ENCODE peak calls at places on chromosome 17, in four cellular contexts. One of them, this sample, is unnamed.

GRCh38 chr17:34354637-34355036 is 1.6 kb upstream of the CCL13 start:
- DNase-seq in transverse colon: no peak
- DNase-seq in heart left ventricle: no peak
- DNase-seq in body of pancreas: no peak
- DNase-seq in this sample: no peak

GRCh38 chr17:8080208-8080798 is 7.2 kb downstream of the ALOX12B start:
- DNase-seq in transverse colon: no peak
- DNase-seq in heart left ventricle: no peak
- DNase-seq in body of pancreas: no peak
- DNase-seq in this sample: no peak

GRCh38 chr17:72465191-72466024 is 344.6 kb downstream of the SOX9 start:
- DNase-seq in transverse colon: peak; percentile 77
- DNase-seq in heart left ventricle: no peak
- DNase-seq in body of pancreas: peak; percentile 54
- DNase-seq in this sample: no peak

GRCh38 chr17:18859256-18859655 is 1.3 kb downstream of the PRPSAP2 start:
- DNase-seq in transverse colon: no peak
- DNase-seq in heart left ventricle: no peak
- DNase-seq in body of pancreas: no peak
- DNase-seq in this sample: no peak

GRCh38 chr17:19345486-19346350 is 16.8 kb downstream of the B9D1 start:
- DNase-seq in transverse colon: no peak
- DNase-seq in heart left ventricle: no peak
- DNase-seq in body of pancreas: no peak
- DNase-seq in this sample: peak; percentile 25

GRCh38 chr17:51913491-51913890 is 245.0 kb downstream of the CA10 start:
- DNase-seq in transverse colon: no peak
- DNase-seq in heart left ventricle: no peak
- DNase-seq in body of pancreas: no peak
- DNase-seq in this sample: no peak

GRCh38 chr17:65323055-65323454 is 185.9 kb downstream of the RGS9 start:
- DNase-seq in transverse colon: no peak
- DNase-seq in heart left ventricle: no peak
- DNase-seq in body of pancreas: no peak
- DNase-seq in this sample: no peak

GRCh38 chr17:67239597-67239996 is 5.4 kb downstream of the HELZ start:
- DNase-seq in transverse colon: no peak
- DNase-seq in heart left ventricle: no peak
- DNase-seq in body of pancreas: no peak
- DNase-seq in this sample: no peak

GRCh38 chr17:77396610-77397009 is 255.8 kb downstream of the SEC14L1 start:
- DNase-seq in transverse colon: no peak
- DNase-seq in heart left ventricle: no peak
- DNase-seq in body of pancreas: no peak
- DNase-seq in this sample: no peak

GRCh38 chr17:71437176-71437575 is 683.6 kb upstream of the SOX9 start:
- DNase-seq in transverse colon: no peak
- DNase-seq in heart left ventricle: no peak
- DNase-seq in body of pancreas: no peak
- DNase-seq in this sample: no peak

GRCh38 chr17:63834431-63835166 is 7.1 kb upstream of the FTSJ3 start:
- DNase-seq in transverse colon: no peak
- DNase-seq in heart left ventricle: no peak
- DNase-seq in body of pancreas: peak; percentile 59
- DNase-seq in this sample: no peak

DNA sequence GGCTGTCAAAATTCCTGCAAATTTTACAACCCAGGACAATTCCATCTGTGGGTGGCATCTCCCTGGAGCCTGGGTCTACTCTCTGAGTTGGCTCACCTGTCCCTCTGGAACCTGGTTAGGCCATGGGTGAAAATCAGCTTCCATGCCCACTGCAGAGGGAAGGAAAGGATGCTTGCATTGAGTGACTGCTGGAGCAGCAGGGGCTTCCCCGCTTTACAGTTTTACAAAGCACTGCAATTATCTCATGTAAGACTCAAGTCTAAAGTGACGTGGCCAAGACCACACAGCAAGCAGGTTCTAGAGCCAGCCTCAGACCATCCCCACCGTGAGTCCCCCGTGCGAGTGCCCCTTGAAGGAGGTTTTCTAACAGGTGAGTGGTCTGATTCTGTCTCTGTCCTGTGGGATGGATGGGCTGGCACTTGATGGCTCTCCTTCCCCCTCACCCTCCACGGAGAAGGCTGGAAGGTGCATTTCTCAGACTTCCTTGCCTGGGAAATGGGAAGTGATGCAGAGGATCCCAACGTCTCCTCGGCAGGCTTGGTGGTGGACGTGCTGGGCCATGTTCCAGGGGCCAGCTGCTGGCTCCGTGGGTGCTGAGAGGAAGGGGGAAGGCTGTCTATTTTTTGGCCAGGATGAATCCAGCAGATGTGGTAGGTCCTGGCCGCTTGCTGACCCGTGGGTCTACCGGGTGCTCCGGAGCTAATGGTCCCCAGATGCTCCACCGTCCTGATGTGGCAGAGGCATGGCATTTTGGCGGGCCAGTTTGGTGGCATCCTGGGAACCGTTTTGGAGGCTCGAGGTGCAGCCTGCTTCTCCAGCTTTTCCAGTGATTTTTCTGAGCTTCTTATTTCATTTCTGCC is 26.3 kb upstream of the CBX4 start:
- DNase-seq in transverse colon: no peak
- DNase-seq in heart left ventricle: peak; percentile 46
- DNase-seq in body of pancreas: no peak
- DNase-seq in this sample: no peak
- H3K27ac ChIP-seq in transverse colon: no peak overlapping the region
- H3K27ac ChIP-seq in heart left ventricle: no peak overlapping the region
- H3K27ac ChIP-seq in body of pancreas: no peak overlapping the region
- H3K27ac ChIP-seq in this sample: no peak overlapping the region

DNA sequence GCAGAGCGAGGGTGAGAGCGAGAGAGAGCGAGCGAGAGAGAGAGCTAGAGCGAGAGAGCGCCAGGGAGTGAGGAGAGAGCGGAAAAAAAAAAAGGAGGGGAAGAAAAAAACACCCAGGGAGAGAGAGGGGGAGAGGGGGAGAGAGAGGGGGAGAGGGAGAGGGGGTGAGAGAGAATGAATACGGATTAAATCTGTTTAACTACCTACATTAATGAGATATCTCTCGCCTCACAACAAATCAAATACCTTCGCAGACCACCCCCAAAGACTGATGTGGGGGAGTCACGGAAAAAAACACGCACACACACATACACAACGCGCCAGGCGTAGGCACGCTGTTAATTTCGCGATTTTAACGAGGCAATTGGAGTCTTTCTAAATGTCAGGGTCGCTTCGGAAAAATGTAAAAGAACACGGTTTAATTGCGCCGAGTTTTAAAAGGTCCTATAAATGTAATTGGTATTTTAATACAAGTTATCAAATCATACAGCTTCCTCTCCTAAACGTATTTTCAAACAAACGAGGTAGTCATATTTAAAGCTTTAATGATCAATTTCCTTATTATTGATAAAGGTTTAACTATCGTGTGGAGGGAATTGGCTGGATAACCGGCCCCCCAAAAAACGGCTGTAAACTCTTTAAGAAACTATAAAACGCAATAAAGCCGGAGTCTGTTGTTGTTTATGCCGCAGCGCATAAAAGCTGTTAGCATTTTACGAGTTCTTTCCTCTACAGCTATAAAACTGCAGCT is at the start of gene HOXB8:
- DNase-seq in transverse colon: no peak
- DNase-seq in heart left ventricle: no peak
- DNase-seq in body of pancreas: no peak
- DNase-seq in this sample: no peak
- H3K4me3 ChIP-seq in transverse colon: peak within 1 kb of the TSS; percentile 62
- H3K4me3 ChIP-seq in heart left ventricle: no peak within 1 kb of the TSS
- H3K4me3 ChIP-seq in body of pancreas: no peak within 1 kb of the TSS
- H3K4me3 ChIP-seq in this sample: no peak within 1 kb of the TSS

DNA sequence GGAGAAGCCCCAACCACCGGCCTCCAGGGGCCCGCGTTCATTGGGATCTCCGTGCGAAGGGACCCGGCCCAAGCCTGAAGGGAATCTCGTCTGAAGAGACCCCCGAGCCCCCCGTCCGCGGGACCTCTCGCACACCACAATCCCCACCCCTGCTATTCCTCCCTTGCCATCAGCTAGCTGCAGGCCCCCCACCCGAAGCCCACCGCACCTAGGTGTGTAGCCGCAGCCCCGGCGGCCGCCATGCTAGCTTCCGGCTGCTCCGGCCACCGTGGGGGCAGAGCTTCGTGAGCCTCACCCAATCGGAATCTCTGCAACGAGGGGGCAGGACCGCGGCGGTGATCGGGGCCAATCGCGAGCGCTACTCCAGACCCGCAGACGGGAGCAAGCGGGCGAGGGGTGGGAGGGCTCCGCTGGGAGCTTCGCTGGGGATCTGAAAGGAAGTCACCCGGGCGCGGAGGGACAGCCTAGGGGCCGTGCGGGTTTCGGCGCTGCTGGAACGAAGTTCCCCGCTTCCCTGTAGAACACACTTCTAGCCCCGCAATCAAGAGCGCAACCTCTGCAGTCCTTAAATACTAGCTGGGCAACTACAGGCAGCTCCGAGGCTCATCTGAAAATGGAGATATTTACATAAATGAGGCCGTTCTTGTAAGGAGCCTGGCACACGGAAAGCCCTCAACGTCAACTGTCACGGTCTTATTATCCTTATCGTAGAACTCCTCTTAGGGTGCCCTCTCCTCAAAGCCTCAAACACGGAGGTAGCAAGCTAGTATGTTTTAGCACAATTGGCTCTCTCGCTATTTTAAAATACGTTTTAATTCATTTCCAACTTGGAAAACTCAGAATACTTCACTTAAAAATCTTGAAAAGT is at the start of gene PIGS:
- DNase-seq in transverse colon: peak; percentile 97
- DNase-seq in heart left ventricle: peak; percentile 98
- DNase-seq in body of pancreas: peak; percentile 96
- DNase-seq in this sample: peak; percentile 91
- TF ChIP-seq POLR2A in transverse colon: peak; percentile 88
- TF ChIP-seq POLR2A in heart left ventricle: peak; percentile 89
- TF ChIP-seq POLR2A in body of pancreas: peak; percentile 84
- TF ChIP-seq POLR2A in this sample: peak; percentile 71

GRCh38 chr17:4899341-4900230 is at the start of gene C17orf107:
- DNase-seq in transverse colon: peak; percentile 90
- DNase-seq in heart left ventricle: peak; percentile 89
- DNase-seq in body of pancreas: peak; percentile 94
- DNase-seq in this sample: peak; percentile 79
- H3K27ac ChIP-seq in transverse colon: peak within 1 kb of the TSS; percentile 18
- H3K27ac ChIP-seq in heart left ventricle: no peak within 1 kb of the TSS
- H3K27ac ChIP-seq in body of pancreas: peak within 1 kb of the TSS; percentile 4
- H3K27ac ChIP-seq in this sample: peak within 1 kb of the TSS; percentile 32

GRCh38 chr17:75959046-75959838 is 18.4 kb upstream of the FBF1 start:
- DNase-seq in transverse colon: no peak
- DNase-seq in heart left ventricle: no peak
- DNase-seq in body of pancreas: no peak
- DNase-seq in this sample: no peak

GRCh38 chr17:75965468-75965867 is 13.5 kb downstream of the ACOX1 start:
- DNase-seq in transverse colon: no peak
- DNase-seq in heart left ventricle: no peak
- DNase-seq in body of pancreas: no peak
- DNase-seq in this sample: no peak

DNA sequence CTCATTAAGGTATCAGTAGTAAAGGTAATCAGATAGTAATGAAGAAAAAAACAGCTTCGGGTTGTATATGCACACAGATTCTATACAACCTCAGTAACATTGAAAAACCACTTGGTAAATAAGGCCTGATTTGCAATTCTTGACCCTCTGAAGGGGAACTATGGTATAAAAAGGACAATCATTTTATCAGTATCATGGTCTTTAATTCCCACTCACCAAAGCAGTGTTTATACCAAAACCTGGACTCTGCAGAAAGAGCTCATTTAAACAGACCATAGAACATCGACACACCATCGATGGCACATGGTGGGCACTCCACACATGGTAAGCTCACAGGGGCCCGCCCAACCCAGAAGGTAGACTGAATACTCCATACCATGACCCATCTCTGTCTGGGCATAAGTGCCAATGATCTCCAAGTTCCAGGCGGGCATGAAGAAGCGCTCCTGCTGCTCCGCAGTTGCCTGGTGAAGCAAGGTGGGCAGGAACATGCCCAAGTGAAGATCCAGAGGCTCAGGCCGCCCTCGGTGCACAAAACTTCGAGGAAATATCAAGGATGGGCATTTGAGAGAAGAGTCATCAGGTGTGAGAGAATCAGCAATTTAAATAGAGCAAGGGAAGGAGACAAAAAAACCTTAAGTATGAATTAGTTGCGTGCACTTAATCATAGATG is 19.0 kb downstream of the ACOX1 start:
- DNase-seq in transverse colon: no peak
- DNase-seq in heart left ventricle: no peak
- DNase-seq in body of pancreas: no peak
- DNase-seq in this sample: no peak
- H3K4me3 ChIP-seq in transverse colon: no peak overlapping the region
- H3K4me3 ChIP-seq in heart left ventricle: no peak overlapping the region
- H3K4me3 ChIP-seq in body of pancreas: no peak overlapping the region
- H3K4me3 ChIP-seq in this sample: no peak overlapping the region

DNA sequence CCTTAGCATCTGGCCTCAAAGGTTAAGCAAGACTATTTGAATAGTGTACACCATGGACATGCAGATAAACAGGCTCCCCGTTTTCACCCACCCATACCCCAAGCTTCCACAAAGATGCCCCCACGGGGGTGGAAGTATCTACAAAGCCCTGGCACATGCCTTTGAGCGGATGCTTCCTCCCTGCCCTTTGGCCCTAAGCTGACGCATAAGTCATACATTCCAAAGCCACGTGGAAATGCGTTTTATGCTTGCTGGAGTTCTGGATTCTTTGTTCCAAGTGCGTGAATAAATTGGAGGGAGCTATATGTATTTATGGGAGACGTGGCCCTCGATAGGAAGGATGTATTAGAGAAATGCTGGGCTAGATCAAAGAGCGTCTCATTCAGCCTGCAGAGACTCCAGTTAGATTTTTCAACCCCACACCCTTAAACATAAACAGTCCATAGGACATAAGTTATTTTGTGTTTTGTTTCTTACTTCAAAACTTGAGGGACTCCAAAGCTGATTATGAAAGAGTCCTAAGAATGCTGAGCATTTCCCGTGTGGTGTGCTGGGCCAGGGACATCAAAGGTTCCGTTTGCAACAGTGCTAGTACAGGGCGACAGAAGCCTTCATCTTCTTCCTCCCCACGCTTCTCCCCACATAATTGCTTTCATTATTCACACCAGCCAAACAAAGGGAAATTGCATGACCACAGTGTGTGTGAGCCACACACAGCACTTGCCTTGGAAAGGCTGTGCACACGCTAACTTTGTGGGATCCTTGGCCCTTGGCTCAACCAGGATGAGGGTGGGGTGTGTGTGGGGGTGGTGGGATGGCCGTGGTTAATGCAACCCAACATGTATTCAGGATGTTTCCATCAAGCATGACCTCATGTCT is 73.6 kb downstream of the WIPI1 start:
- DNase-seq in transverse colon: no peak
- DNase-seq in heart left ventricle: no peak
- DNase-seq in body of pancreas: no peak
- DNase-seq in this sample: peak; percentile 74
- TF ChIP-seq POLR2A in transverse colon: no peak
- TF ChIP-seq POLR2A in heart left ventricle: no peak
- TF ChIP-seq POLR2A in body of pancreas: no peak
- TF ChIP-seq POLR2A in this sample: no peak